ENCODE peak calls at places on chromosomes 7 and 10, in five cellular contexts. U is H9, X is trophoblast cell, S is mesenchymal stem cell, H is H1. G is an unnamed sample.

GRCh38 chr7:143960813-143961610 is 6.4 kb downstream of the OR2F1 start:
- DNase-seq in X (no peak), U (no peak), S (no peak), H (no peak), G (no peak)

GRCh38 chr7:111107989-111108388 is 17.1 kb downstream of the LRRN3 start:
- DNase-seq in U (no peak), H (no peak), X (no peak), S (peak; percentile 3), G (no peak)

GRCh38 chr10:29239569-29240472 is 49.0 kb upstream of the LYZL1 start:
- DNase-seq in U (peak; percentile 75), X (peak; percentile 38), S (peak; percentile 35), H (no peak), G (no peak)

GRCh38 chr10:100192350-100192749 is 6.5 kb upstream of the ERLIN1 start:
- DNase-seq in X (no peak), H (no peak), U (no peak), S (no peak), G (no peak)

GRCh38 chr10:69279110-69279509 is 814 bp downstream of the HK1 start:
- DNase-seq in U (no peak), S (no peak), H (no peak), X (no peak), G (no peak)

GRCh38 chr7:127948312-127948711 is 82.9 kb downstream of the LRRC4 start:
- DNase-seq in H (no peak), S (no peak), X (no peak), U (no peak), G (no peak)

GRCh38 chr10:20287951-20288350 is 471.7 kb downstream of the PLXDC2 start:
- DNase-seq in U (no peak), X (no peak), S (no peak), H (no peak), G (no peak)

GRCh38 chr7:106517508-106517907 is 143.4 kb downstream of the CCDC71L start:
- DNase-seq in U (no peak), S (no peak), H (no peak), X (no peak), G (no peak)

GRCh38 chr7:66236713-66237303 is 31.7 kb downstream of the TPST1 start:
- DNase-seq in H (no peak), U (no peak), S (no peak), X (no peak), G (no peak)

GRCh38 chr10:101000602-101000991 is 989 bp downstream of the LZTS2 start:
- DNase-seq in U (no peak), X (no peak), S (no peak), H (no peak), G (no peak)

GRCh38 chr7:20296444-20296843 is 34.3 kb upstream of the ITGB8 start:
- DNase-seq in X (peak; percentile 19), S (no peak), H (no peak), U (no peak), G (no peak)

GRCh38 chr10:88911121-88911520 is 31.1 kb downstream of the STAMBPL1 start:
- DNase-seq in X (no peak), H (no peak), S (no peak), U (no peak), G (no peak)

GRCh38 chr7:81210092-81211064 is 291.5 kb upstream of the SEMA3C start:
- DNase-seq in U (no peak), X (no peak), H (no peak), S (peak; percentile 35), G (no peak)

GRCh38 chr7:6161463-6162330 is 110.7 kb downstream of the CYTH3 start:
- DNase-seq in H (no peak), S (no peak), U (no peak), X (no peak), G (no peak)

GRCh38 chr7:107961399-107961798 is 41.6 kb downstream of the LAMB1 start:
- DNase-seq in X (no peak), U (no peak), H (no peak), S (no peak), G (no peak)

GRCh38 chr10:97456686-97457065 is 10.7 kb downstream of the ZDHHC16 start:
- DNase-seq in U (no peak), H (no peak), X (no peak), S (no peak), G (no peak)

GRCh38 chr7:156218544-156219306 is 406.5 kb upstream of the SHH start:
- DNase-seq in X (no peak), H (no peak), S (no peak), U (no peak), G (no peak)

GRCh38 chr7:98133181-98133580 is 26.5 kb downstream of the LMTK2 start:
- DNase-seq in U (no peak), H (no peak), X (no peak), S (peak; percentile 16), G (no peak)

GRCh38 chr10:96820730-96821129 is 11.4 kb upstream of the LCOR start:
- DNase-seq in X (no peak), U (no peak), H (no peak), S (no peak), G (no peak)

GRCh38 chr7:5591547-5591899 is 167.9 kb upstream of the TNRC18 start:
- DNase-seq in H (no peak), S (peak; percentile 84), X (peak; percentile 96), U (no peak), G (peak; percentile 29)

GRCh38 chr10:104061196-104061595 is 24.5 kb downstream of the COL17A1 start:
- DNase-seq in H (no peak), X (no peak), U (no peak), S (no peak), G (no peak)
- H2BK12ac ChIP-seq in H (peak overlapping the region; percentile 18), X (no peak overlapping the region), U (no peak overlapping the region), S (no peak overlapping the region), G (no peak overlapping the region)

DNA sequence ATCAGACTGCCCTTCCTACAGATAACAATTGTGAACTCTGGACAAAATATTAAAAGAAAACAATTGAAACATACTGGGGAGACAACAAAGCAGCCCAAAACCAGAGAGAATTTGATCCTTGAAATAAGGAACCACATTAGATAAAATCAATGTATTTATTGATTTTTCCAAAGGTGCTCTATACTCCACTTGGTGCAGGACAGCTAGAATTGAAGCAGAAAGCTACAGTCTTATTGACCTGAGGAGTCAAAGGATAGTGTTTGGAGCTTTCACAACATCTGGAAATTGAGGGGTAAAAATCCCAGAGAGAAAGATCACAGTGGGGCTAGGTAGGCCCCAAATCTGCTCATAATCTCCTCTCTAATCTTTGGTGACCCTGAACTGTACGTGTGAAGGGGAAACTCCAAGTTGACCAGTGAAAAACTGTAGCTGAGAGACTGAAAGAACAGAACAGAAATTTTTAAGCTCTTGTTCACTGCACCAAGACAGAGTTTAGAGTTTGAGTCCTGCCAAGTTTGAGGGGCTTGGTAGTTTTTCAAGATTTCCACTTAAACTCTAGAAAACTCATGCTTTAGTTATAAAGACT is 70.2 kb downstream of the SAMD9 start:
- DNase-seq in H (no peak), X (no peak), S (no peak), U (no peak), G (no peak)
- H4K91ac ChIP-seq in H (no peak overlapping the region), X (no peak overlapping the region), S (no peak overlapping the region), U (no peak overlapping the region), G (no peak overlapping the region)

GRCh38 chr7:120163449-120163848 is 109.5 kb upstream of the KCND2 start:
- DNase-seq in U (no peak), X (no peak), S (no peak), H (no peak), G (no peak)
- H2BK12ac ChIP-seq in U (no peak overlapping the region), X (no peak overlapping the region), S (no peak overlapping the region), H (no peak overlapping the region), G (no peak overlapping the region)

GRCh38 chr7:74479961-74480829 is 26.5 kb downstream of the GTF2IRD1 start:
- DNase-seq in X (peak; percentile 76), S (peak; percentile 96), H (peak; percentile 44), U (peak; percentile 81), G (peak; percentile 78)

GRCh38 chr7:74482629-74483401 is 29.1 kb downstream of the GTF2IRD1 start:
- DNase-seq in U (no peak), S (peak; percentile 95), H (no peak), X (peak; percentile 89), G (no peak)

GRCh38 chr7:74483402-74484336 is 30.0 kb downstream of the GTF2IRD1 start:
- DNase-seq in X (no peak), U (no peak), S (peak; percentile 28), H (no peak), G (no peak)

GRCh38 chr7:74480861-74481417 is 27.2 kb downstream of the GTF2IRD1 start:
- DNase-seq in S (peak; percentile 83), H (no peak), U (no peak), X (peak; percentile 89), G (no peak)

DNA sequence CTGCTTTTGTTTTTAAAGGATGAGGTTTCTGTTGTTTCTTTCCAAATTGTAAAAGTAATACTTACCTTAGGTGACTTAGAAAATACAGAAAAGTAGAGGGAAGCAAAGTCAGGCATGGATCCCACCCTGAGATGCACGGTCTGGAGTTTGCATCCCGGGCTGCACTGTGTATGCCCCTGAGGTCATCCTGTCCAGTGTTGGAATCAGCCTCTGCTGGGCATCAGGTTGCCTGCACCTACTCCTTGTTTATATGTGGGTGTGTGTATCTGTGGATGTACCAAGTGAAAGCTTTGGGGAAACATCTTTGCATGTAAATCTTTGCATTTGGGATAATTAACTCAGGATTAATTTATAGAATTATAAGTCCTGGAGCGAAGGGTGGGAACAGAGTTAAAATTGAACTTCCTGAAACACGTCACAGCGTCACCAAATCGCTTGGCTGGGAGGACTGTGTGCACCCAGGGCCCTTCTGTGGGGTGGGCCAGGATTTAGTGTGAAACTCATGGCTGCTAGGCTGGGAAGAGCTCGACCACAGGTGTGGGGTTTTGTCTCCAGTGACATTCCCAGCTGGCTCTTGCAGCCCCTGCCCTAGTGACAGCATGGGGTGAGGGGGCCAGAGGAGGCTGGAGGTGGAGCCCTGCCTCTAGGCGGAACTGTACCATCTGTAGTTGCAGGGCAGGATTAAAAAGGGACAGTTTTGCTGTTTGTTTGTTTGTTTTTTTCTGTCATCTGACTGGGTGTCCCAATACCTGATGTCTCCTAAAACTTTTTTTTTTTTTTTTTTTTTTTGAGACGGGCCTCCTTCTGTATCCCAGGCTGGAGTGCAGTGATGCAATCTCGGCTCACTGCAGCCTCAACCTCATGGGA is 28.0 kb downstream of the GTF2IRD1 start:
- DNase-seq in U (no peak), S (peak; percentile 28), H (no peak), X (peak; percentile 43), G (no peak)
- H4K91ac ChIP-seq in U (no peak overlapping the region), S (no peak overlapping the region), H (no peak overlapping the region), X (no peak overlapping the region), G (no peak overlapping the region)

GRCh38 chr7:115883629-115884028 is 146.9 kb downstream of the TFEC start:
- DNase-seq in X (no peak), U (no peak), S (no peak), H (no peak), G (no peak)

GRCh38 chr7:115889669-115889984 is 140.9 kb downstream of the TFEC start:
- DNase-seq in U (no peak), H (no peak), S (no peak), X (no peak), G (no peak)

DNA sequence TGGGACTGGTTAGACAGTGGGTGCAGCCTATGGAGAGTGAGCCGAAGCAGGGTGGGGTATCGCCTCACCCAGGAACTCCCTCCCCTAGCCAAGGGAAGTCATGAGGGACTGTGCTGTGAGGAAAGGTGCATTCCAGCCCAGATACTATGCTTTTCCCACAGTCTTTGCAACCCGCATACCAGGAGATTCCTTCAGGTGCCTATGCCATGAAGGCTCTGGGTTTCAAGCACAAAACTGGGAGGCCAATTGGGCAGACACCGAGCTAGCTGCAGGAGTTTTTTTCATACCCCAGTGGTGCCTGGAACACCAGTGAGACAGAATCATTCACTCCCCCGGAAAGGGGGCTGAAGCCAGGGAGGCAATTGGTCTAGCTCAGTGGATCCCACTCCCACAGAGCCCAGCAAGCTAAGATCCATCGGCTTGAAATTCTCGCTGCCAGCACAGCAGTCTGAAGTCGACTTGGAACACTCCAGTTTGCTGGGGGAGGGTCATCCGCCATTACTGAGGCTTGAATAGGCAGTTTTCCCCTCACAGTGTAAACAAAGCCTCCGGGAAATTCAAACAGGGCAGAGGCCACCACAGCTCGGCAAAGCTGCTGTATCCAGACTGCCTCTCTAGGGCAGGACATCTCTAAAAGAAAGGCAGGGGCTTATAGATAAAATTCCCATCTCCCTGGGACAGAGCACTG is 141.4 kb downstream of the TFEC start:
- DNase-seq in S (no peak), U (no peak), H (no peak), X (peak; percentile 85), G (no peak)
- H2BK12ac ChIP-seq in S (no peak overlapping the region), U (no peak overlapping the region), H (no peak overlapping the region), X (no peak overlapping the region), G (no peak overlapping the region)